ENCODE peak calls at places on chromosome 17, in six cellular contexts. One of them, this sample, is unnamed.

GRCh38 chr17:44672479-44673093 is 16.3 kb downstream of the MEIOC start:
- DNase-seq in left ventricle myocardium superior: no peak
- DNase-seq in NCI-H345: no peak
- DNase-seq in T-cell: no peak
- DNase-seq in GM23248: peak
- DNase-seq in pons: no peak
- DNase-seq in this sample: peak

GRCh38 chr17:20009302-20010098 is at the start of gene SPECC1:
- DNase-seq in left ventricle myocardium superior: peak
- DNase-seq in NCI-H345: peak
- DNase-seq in T-cell: peak
- DNase-seq in GM23248: no peak
- DNase-seq in pons: peak
- DNase-seq in this sample: peak

GRCh38 chr17:66169839-66170238 is 22.1 kb downstream of the CEP112 start:
- DNase-seq in left ventricle myocardium superior: no peak
- DNase-seq in NCI-H345: no peak
- DNase-seq in T-cell: no peak
- DNase-seq in GM23248: no peak
- DNase-seq in pons: no peak
- DNase-seq in this sample: no peak

GRCh38 chr17:41308251-41308917 is 725 bp downstream of the KRTAP16-1 start:
- DNase-seq in left ventricle myocardium superior: peak
- DNase-seq in NCI-H345: peak
- DNase-seq in T-cell: peak
- DNase-seq in GM23248: peak
- DNase-seq in pons: peak
- DNase-seq in this sample: no peak

GRCh38 chr17:47745037-47745380 is 12.0 kb downstream of the TBX21 start:
- DNase-seq in left ventricle myocardium superior: no peak
- DNase-seq in NCI-H345: no peak
- DNase-seq in T-cell: no peak
- DNase-seq in GM23248: no peak
- DNase-seq in pons: no peak
- DNase-seq in this sample: no peak

GRCh38 chr17:46742539-46743270 is 75.8 kb downstream of the WNT3 start:
- DNase-seq in left ventricle myocardium superior: no peak
- DNase-seq in NCI-H345: peak
- DNase-seq in T-cell: no peak
- DNase-seq in GM23248: peak
- DNase-seq in pons: peak
- DNase-seq in this sample: peak

GRCh38 chr17:21029032-21029431 is 13.8 kb downstream of the USP22 start:
- DNase-seq in left ventricle myocardium superior: no peak
- DNase-seq in NCI-H345: no peak
- DNase-seq in T-cell: no peak
- DNase-seq in GM23248: peak
- DNase-seq in pons: no peak
- DNase-seq in this sample: peak

GRCh38 chr17:72554508-72554907 is 433.7 kb downstream of the SOX9 start:
- DNase-seq in left ventricle myocardium superior: no peak
- DNase-seq in NCI-H345: no peak
- DNase-seq in T-cell: no peak
- DNase-seq in GM23248: no peak
- DNase-seq in pons: no peak
- DNase-seq in this sample: no peak

GRCh38 chr17:35740997-35741931 is 9.8 kb downstream of the RASL10B start:
- DNase-seq in left ventricle myocardium superior: no peak
- DNase-seq in NCI-H345: peak
- DNase-seq in T-cell: peak
- DNase-seq in GM23248: no peak
- DNase-seq in pons: no peak
- DNase-seq in this sample: no peak

GRCh38 chr17:3961564-3962047 is 2.6 kb downstream of the ATP2A3 start:
- DNase-seq in left ventricle myocardium superior: no peak
- DNase-seq in NCI-H345: peak
- DNase-seq in T-cell: peak
- DNase-seq in GM23248: no peak
- DNase-seq in pons: no peak
- DNase-seq in this sample: no peak

GRCh38 chr17:29615492-29616299 is 7.0 kb downstream of the CORO6 start:
- DNase-seq in left ventricle myocardium superior: peak
- DNase-seq in NCI-H345: peak
- DNase-seq in T-cell: peak
- DNase-seq in GM23248: peak
- DNase-seq in pons: peak
- DNase-seq in this sample: peak

GRCh38 chr17:5413682-5414081 is 5.8 kb downstream of the NUP88 start:
- DNase-seq in left ventricle myocardium superior: no peak
- DNase-seq in NCI-H345: no peak
- DNase-seq in T-cell: no peak
- DNase-seq in GM23248: peak
- DNase-seq in pons: no peak
- DNase-seq in this sample: peak

GRCh38 chr17:82900741-82901140 is 60.9 kb upstream of the ZNF750 start:
- DNase-seq in left ventricle myocardium superior: no peak
- DNase-seq in NCI-H345: no peak
- DNase-seq in T-cell: no peak
- DNase-seq in GM23248: no peak
- DNase-seq in pons: no peak
- DNase-seq in this sample: peak

GRCh38 chr17:2723997-2724782 is 12.6 kb upstream of the CLUH start:
- DNase-seq in left ventricle myocardium superior: peak
- DNase-seq in NCI-H345: no peak
- DNase-seq in T-cell: no peak
- DNase-seq in GM23248: peak
- DNase-seq in pons: no peak
- DNase-seq in this sample: no peak

GRCh38 chr17:43015579-43015978 is 6.6 kb downstream of the VAT1 start:
- DNase-seq in left ventricle myocardium superior: peak
- DNase-seq in NCI-H345: no peak
- DNase-seq in T-cell: no peak
- DNase-seq in GM23248: no peak
- DNase-seq in pons: no peak
- DNase-seq in this sample: no peak

GRCh38 chr17:74749262-74750038 is 1.0 kb downstream of the NHERF1 start:
- DNase-seq in left ventricle myocardium superior: peak
- DNase-seq in NCI-H345: no peak
- DNase-seq in T-cell: peak
- DNase-seq in GM23248: peak
- DNase-seq in pons: no peak
- DNase-seq in this sample: peak

GRCh38 chr17:29111816-29112499 is 68.2 kb downstream of the MYO18A start:
- DNase-seq in left ventricle myocardium superior: peak
- DNase-seq in NCI-H345: peak
- DNase-seq in T-cell: peak
- DNase-seq in GM23248: peak
- DNase-seq in pons: no peak
- DNase-seq in this sample: peak